ENCODE peak calls at places on chromosomes 6 and 20, in seven cellular contexts. K is keratinocyte, N is A549, L is fibroblast of lung, O is choroid plexus epithelial cell, I is kidney epithelial cell, J is foreskin fibroblast. M is an unnamed sample.

GRCh38 chr6:117600008-117600743 is 2.1 kb downstream of the GOPC start:
- DNase-seq in N (peak; percentile 17), L (peak; percentile 35), I (no peak), J (peak; percentile 14), K (no peak), O (peak; percentile 40), M (no peak)

GRCh38 chr6:44228031-44228430 is 4.6 kb downstream of the SLC29A1 start:
- DNase-seq in K (no peak), I (no peak), J (no peak), L (no peak), O (no peak), N (no peak), M (no peak)

GRCh38 chr6:35719830-35720733 is 16.8 kb upstream of the ARMC12 start:
- DNase-seq in L (peak; percentile 43), K (no peak), N (no peak), O (peak; percentile 66), I (no peak), J (peak; percentile 69), M (no peak)

GRCh38 chr6:17986656-17987575 is 519 bp downstream of the KIF13A start:
- DNase-seq in L (peak; percentile 57), O (peak; percentile 52), K (no peak), J (peak; percentile 69), N (peak; percentile 47), I (no peak), M (no peak)

GRCh38 chr6:152595507-152595906 is 41.7 kb downstream of the SYNE1 start:
- DNase-seq in J (peak; percentile 43), O (peak; percentile 38), K (no peak), L (no peak), N (peak; percentile 10), I (no peak), M (no peak)

GRCh38 chr6:138099832-138100231 is 7.4 kb downstream of the PERP start:
- DNase-seq in K (no peak), N (no peak), O (peak; percentile 87), L (peak; percentile 48), I (no peak), J (peak; percentile 87), M (peak; percentile 20)

GRCh38 chr6:7479801-7480266 is 61.6 kb upstream of the DSP start:
- DNase-seq in N (peak; percentile 79), K (peak; percentile 100), J (no peak), O (peak; percentile 52), I (peak; percentile 69), L (peak; percentile 16), M (no peak)

GRCh38 chr20:33653218-33653899 is 8.8 kb upstream of the C20orf144 start:
- DNase-seq in K (no peak), L (peak; percentile 74), N (peak; percentile 72), J (peak; percentile 87), I (no peak), O (peak; percentile 80), M (no peak)

GRCh38 chr6:107805504-107805903 is 18.6 kb downstream of the SCML4 start:
- DNase-seq in N (no peak), O (no peak), J (no peak), K (no peak), L (no peak), I (no peak), M (no peak)

GRCh38 chr6:2376429-2377355 is 131.3 kb upstream of the GMDS start:
- DNase-seq in K (no peak), L (peak; percentile 34), N (peak; percentile 69), O (no peak), I (no peak), J (peak; percentile 89), M (no peak)

DNA sequence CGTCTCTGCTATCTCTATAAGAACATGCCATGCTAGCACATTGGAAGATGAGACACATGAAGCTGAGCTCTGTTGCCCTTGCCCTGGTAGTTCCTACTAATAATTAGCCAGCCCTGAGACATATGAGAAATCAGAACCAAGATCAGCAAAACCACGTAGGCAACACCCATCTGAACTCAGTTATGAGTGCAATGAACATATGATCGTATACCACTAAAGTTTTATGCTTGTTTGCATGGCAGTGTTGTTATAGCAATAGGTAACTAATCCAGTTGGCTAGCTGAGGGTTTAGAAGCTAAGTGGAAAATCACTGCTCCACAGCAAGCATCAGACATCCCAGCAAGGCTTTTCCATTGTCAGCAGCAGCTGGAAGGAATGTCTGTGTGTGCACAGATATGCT is 180.7 kb downstream of the BTBD3 start:
- DNase-seq in I (no peak), K (no peak), L (no peak), O (no peak), J (no peak), N (no peak), M (no peak)
- H3K4me3 ChIP-seq in I (no peak overlapping the region), K (no peak overlapping the region), L (no peak overlapping the region), O (no peak overlapping the region), J (no peak overlapping the region), N (no peak overlapping the region), M (no peak overlapping the region)

DNA sequence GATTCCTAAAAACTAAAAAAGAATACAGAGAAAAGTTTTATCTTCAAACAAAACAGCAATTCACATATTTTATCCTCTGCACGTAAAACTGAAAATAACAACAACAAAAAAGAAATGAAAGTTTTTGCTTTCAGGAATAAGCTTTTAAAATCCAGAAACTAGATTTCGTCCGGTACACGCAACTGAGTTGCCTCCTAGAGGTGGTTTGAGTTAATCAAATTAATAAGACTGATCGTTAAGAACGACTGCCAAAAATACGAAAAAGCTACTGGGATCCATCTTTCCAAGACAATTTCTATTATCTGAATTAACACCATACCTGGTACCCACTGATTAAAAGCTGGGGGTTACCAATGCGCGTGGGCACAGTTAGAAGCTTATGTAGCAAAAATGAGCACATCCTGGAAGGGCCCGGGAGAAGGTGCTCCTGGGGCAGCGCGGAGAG is 679 bp downstream of the PDCD2 start:
- DNase-seq in O (peak; percentile 15), I (no peak), N (no peak), L (peak; percentile 4), K (no peak), J (no peak), M (no peak)
- TF ChIP-seq CTCF in O (no peak), I (no peak), N (no peak), L (no peak), K (no peak), J (no peak), M (peak; percentile 46)

DNA sequence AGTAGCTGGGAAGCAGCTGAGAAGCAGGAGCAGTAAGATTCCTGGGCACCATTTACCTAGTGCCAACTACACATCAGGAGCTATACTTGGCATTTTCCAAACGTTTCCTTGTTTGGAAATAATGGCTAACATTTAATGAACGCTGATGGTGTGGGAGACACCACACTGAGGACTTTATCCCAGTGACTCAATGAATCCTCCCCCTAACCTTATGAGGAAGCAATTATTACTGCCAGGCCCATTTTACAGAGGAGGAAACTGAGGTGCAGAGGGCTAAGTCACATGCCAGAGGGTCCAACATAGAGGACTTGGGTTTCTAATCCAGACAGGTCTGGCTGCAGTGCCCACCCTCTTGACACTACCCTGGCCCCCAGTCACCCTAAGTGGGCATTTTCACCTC is 6.1 kb downstream of the PTGIS start:
- DNase-seq in N (no peak), I (no peak), L (no peak), K (no peak), J (no peak), O (no peak), M (no peak)
- H3K4me3 ChIP-seq in N (no peak overlapping the region), I (no peak overlapping the region), L (no peak overlapping the region), K (no peak overlapping the region), J (no peak overlapping the region), O (no peak overlapping the region), M (no peak overlapping the region)

GRCh38 chr20:37519508-37520416 is 1.3 kb upstream of the NNAT start:
- DNase-seq in J (no peak), N (no peak), O (peak; percentile 76), K (no peak), L (no peak), I (no peak), M (no peak)
- TF ChIP-seq CTCF in J (no peak), N (no peak), O (no peak), K (peak; percentile 16), L (no peak), I (no peak), M (no peak)

GRCh38 chr20:31712112-31712553 is 10.5 kb downstream of the BCL2L1 start:
- DNase-seq in N (no peak), L (no peak), I (no peak), O (no peak), J (no peak), K (no peak), M (no peak)
- H3K4me3 ChIP-seq in N (peak overlapping the region; percentile 20), L (no peak overlapping the region), I (no peak overlapping the region), O (no peak overlapping the region), J (no peak overlapping the region), K (peak overlapping the region; percentile 19), M (no peak overlapping the region)

GRCh38 chr20:32578840-32579239 is 6.3 kb downstream of the NOL4L start:
- DNase-seq in K (no peak), J (no peak), I (no peak), O (no peak), L (no peak), N (no peak), M (no peak)

GRCh38 chr20:32575805-32576204 is 9.3 kb downstream of the NOL4L start:
- DNase-seq in O (no peak), I (no peak), K (no peak), L (no peak), N (no peak), J (no peak), M (no peak)

GRCh38 chr20:32577657-32578056 is 7.5 kb downstream of the NOL4L start:
- DNase-seq in O (peak; percentile 52), N (no peak), J (no peak), I (no peak), L (no peak), K (no peak), M (no peak)

GRCh38 chr20:32576560-32576959 is 8.6 kb downstream of the NOL4L start:
- DNase-seq in N (no peak), O (no peak), K (no peak), L (no peak), J (no peak), I (no peak), M (no peak)

GRCh38 chr20:32577023-32577422 is 8.1 kb downstream of the NOL4L start:
- DNase-seq in O (no peak), I (no peak), K (no peak), L (no peak), N (no peak), J (no peak), M (no peak)
- TF ChIP-seq CTCF in O (peak; percentile 42), I (peak; percentile 8), K (no peak), L (no peak), N (no peak), J (no peak), M (peak; percentile 42)

GRCh38 chr6:26183237-26183580 is 96.0 kb downstream of the HFE start:
- DNase-seq in K (no peak), L (no peak), N (no peak), I (no peak), J (no peak), O (no peak), M (no peak)
- H3K4me3 ChIP-seq in K (peak overlapping the region; percentile 24), L (no peak overlapping the region), N (peak overlapping the region; percentile 29), I (peak overlapping the region; percentile 10), J (peak overlapping the region; percentile 66), O (peak overlapping the region; percentile 55), M (peak overlapping the region; percentile 61)

GRCh38 chr6:84280639-84281038 is 53.2 kb upstream of the CEP162 start:
- DNase-seq in O (no peak), J (no peak), N (no peak), I (no peak), L (no peak), K (no peak), M (no peak)

GRCh38 chr6:84282566-84282965 is 55.1 kb upstream of the CEP162 start:
- DNase-seq in L (peak; percentile 33), O (no peak), N (no peak), I (no peak), K (no peak), J (peak; percentile 89), M (no peak)

GRCh38 chr6:84280030-84280429 is 52.6 kb upstream of the CEP162 start:
- DNase-seq in N (peak; percentile 31), L (no peak), J (peak; percentile 93), K (no peak), O (peak; percentile 42), I (no peak), M (no peak)

GRCh38 chr6:84284428-84285033 is 57.1 kb upstream of the CEP162 start:
- DNase-seq in I (no peak), N (peak; percentile 30), J (peak; percentile 24), L (peak; percentile 27), K (no peak), O (peak; percentile 72), M (no peak)
- TF ChIP-seq CTCF in I (peak; percentile 45), N (peak; percentile 36), J (peak; percentile 14), L (peak; percentile 25), K (peak; percentile 52), O (peak; percentile 82), M (peak; percentile 40)